ENCODE peak calls at places on chromosomes 1 and 21, in five cellular contexts. One of them, this sample, is unnamed.
A peak's percentile ranks its signal among the peaks of the same experiment; 100 is the strongest.

GRCh38 chr1:213519098-213519497 is 468.1 kb downstream of the RPS6KC1 start:
- DNase-seq in fibroblast of lung: no peak
- DNase-seq in endothelial cell of umbilical vein: no peak
- DNase-seq in GM23338: no peak
- DNase-seq in brain microvascular endothelial cell: no peak
- DNase-seq in this sample: no peak

GRCh38 chr21:16377120-16377658 is 647.4 kb downstream of the USP25 start:
- DNase-seq in fibroblast of lung: no peak
- DNase-seq in GM23338: no peak
- DNase-seq in brain microvascular endothelial cell: no peak
- DNase-seq in endothelial cell of umbilical vein: no peak
- DNase-seq in this sample: no peak

GRCh38 chr21:15894596-15894995 is 164.8 kb downstream of the USP25 start:
- DNase-seq in fibroblast of lung: peak; percentile 56
- DNase-seq in GM23338: no peak
- DNase-seq in endothelial cell of umbilical vein: peak; percentile 36
- DNase-seq in brain microvascular endothelial cell: no peak
- DNase-seq in this sample: no peak

GRCh38 chr1:202760589-202760988 is 47.6 kb downstream of the KDM5B start:
- DNase-seq in endothelial cell of umbilical vein: no peak
- DNase-seq in brain microvascular endothelial cell: no peak
- DNase-seq in fibroblast of lung: no peak
- DNase-seq in GM23338: no peak
- DNase-seq in this sample: no peak

GRCh38 chr1:80445021-80445420 is 1355.7 kb upstream of the ADGRL2 start:
- DNase-seq in GM23338: no peak
- DNase-seq in fibroblast of lung: peak; percentile 13
- DNase-seq in endothelial cell of umbilical vein: no peak
- DNase-seq in brain microvascular endothelial cell: no peak
- DNase-seq in this sample: peak; percentile 21

GRCh38 chr1:116628448-116628847 is 39.1 kb downstream of the IGSF3 start:
- DNase-seq in GM23338: no peak
- DNase-seq in endothelial cell of umbilical vein: no peak
- DNase-seq in brain microvascular endothelial cell: no peak
- DNase-seq in fibroblast of lung: no peak
- DNase-seq in this sample: no peak

GRCh38 chr21:34204481-34205439 is 131.4 kb downstream of the MRPS6 start:
- DNase-seq in fibroblast of lung: no peak
- DNase-seq in endothelial cell of umbilical vein: no peak
- DNase-seq in brain microvascular endothelial cell: no peak
- DNase-seq in GM23338: no peak
- DNase-seq in this sample: no peak

GRCh38 chr21:18244721-18245486 is at the start of gene CHODL:
- DNase-seq in GM23338: peak; percentile 45
- DNase-seq in brain microvascular endothelial cell: no peak
- DNase-seq in endothelial cell of umbilical vein: no peak
- DNase-seq in fibroblast of lung: peak; percentile 5
- DNase-seq in this sample: no peak

GRCh38 chr1:20739225-20739624 is 6.7 kb upstream of the SH2D5 start:
- DNase-seq in GM23338: no peak
- DNase-seq in brain microvascular endothelial cell: no peak
- DNase-seq in endothelial cell of umbilical vein: no peak
- DNase-seq in fibroblast of lung: peak; percentile 31
- DNase-seq in this sample: no peak

GRCh38 chr21:17491716-17492414 is 21.0 kb upstream of the CXADR start:
- DNase-seq in fibroblast of lung: peak; percentile 98
- DNase-seq in brain microvascular endothelial cell: peak; percentile 98
- DNase-seq in endothelial cell of umbilical vein: peak; percentile 89
- DNase-seq in GM23338: no peak
- DNase-seq in this sample: peak; percentile 99

GRCh38 chr1:41791667-41792484 is 126.8 kb downstream of the HIVEP3 start:
- DNase-seq in brain microvascular endothelial cell: no peak
- DNase-seq in fibroblast of lung: no peak
- DNase-seq in endothelial cell of umbilical vein: no peak
- DNase-seq in GM23338: no peak
- DNase-seq in this sample: no peak

GRCh38 chr1:168636200-168636599 is 59.8 kb downstream of the XCL1 start:
- DNase-seq in endothelial cell of umbilical vein: no peak
- DNase-seq in fibroblast of lung: peak; percentile 28
- DNase-seq in brain microvascular endothelial cell: no peak
- DNase-seq in GM23338: no peak
- DNase-seq in this sample: no peak

GRCh38 chr1:215181518-215181917 is 99.0 kb downstream of the KCNK2 start:
- DNase-seq in brain microvascular endothelial cell: no peak
- DNase-seq in endothelial cell of umbilical vein: peak; percentile 14
- DNase-seq in GM23338: peak; percentile 30
- DNase-seq in fibroblast of lung: peak; percentile 42
- DNase-seq in this sample: no peak

GRCh38 chr1:248811514-248812490 is 13.9 kb downstream of the SH3BP5L start:
- DNase-seq in GM23338: peak; percentile 56
- DNase-seq in fibroblast of lung: no peak
- DNase-seq in brain microvascular endothelial cell: no peak
- DNase-seq in endothelial cell of umbilical vein: no peak
- DNase-seq in this sample: no peak

GRCh38 chr1:164718821-164719220 is 159.8 kb downstream of the PBX1 start:
- DNase-seq in brain microvascular endothelial cell: no peak
- DNase-seq in endothelial cell of umbilical vein: no peak
- DNase-seq in fibroblast of lung: peak; percentile 62
- DNase-seq in GM23338: no peak
- DNase-seq in this sample: no peak

GRCh38 chr1:100422065-100422464 is 69.8 kb downstream of the CDC14A start:
- DNase-seq in GM23338: no peak
- DNase-seq in fibroblast of lung: no peak
- DNase-seq in brain microvascular endothelial cell: no peak
- DNase-seq in endothelial cell of umbilical vein: no peak
- DNase-seq in this sample: no peak

GRCh38 chr1:58331156-58331555 is 215.4 kb downstream of the OMA1 start:
- DNase-seq in brain microvascular endothelial cell: no peak
- DNase-seq in fibroblast of lung: no peak
- DNase-seq in GM23338: no peak
- DNase-seq in endothelial cell of umbilical vein: no peak
- DNase-seq in this sample: no peak

GRCh38 chr1:175480343-175480827 is 263.0 kb downstream of the TNR start:
- DNase-seq in GM23338: no peak
- DNase-seq in fibroblast of lung: no peak
- DNase-seq in brain microvascular endothelial cell: no peak
- DNase-seq in endothelial cell of umbilical vein: no peak
- DNase-seq in this sample: no peak

GRCh38 chr1:2312196-2312588 is 79.2 kb downstream of the MORN1 start:
- DNase-seq in fibroblast of lung: no peak
- DNase-seq in GM23338: no peak
- DNase-seq in endothelial cell of umbilical vein: no peak
- DNase-seq in brain microvascular endothelial cell: no peak
- DNase-seq in this sample: no peak

GRCh38 chr1:50702395-50702794 is 257.7 kb downstream of the FAF1 start:
- DNase-seq in endothelial cell of umbilical vein: no peak
- DNase-seq in fibroblast of lung: no peak
- DNase-seq in GM23338: no peak
- DNase-seq in brain microvascular endothelial cell: no peak
- DNase-seq in this sample: no peak

GRCh38 chr21:42438316-42439205 is 34.9 kb downstream of the UBASH3A start:
- DNase-seq in endothelial cell of umbilical vein: no peak
- DNase-seq in fibroblast of lung: no peak
- DNase-seq in GM23338: no peak
- DNase-seq in brain microvascular endothelial cell: no peak
- DNase-seq in this sample: no peak

GRCh38 chr1:66214901-66215300 is 319.1 kb upstream of the SGIP1 start:
- DNase-seq in fibroblast of lung: no peak
- DNase-seq in endothelial cell of umbilical vein: no peak
- DNase-seq in brain microvascular endothelial cell: no peak
- DNase-seq in GM23338: no peak
- DNase-seq in this sample: no peak

GRCh38 chr1:235735630-235736029 is 86.0 kb upstream of the GNG4 start:
- DNase-seq in endothelial cell of umbilical vein: no peak
- DNase-seq in brain microvascular endothelial cell: no peak
- DNase-seq in fibroblast of lung: no peak
- DNase-seq in GM23338: no peak
- DNase-seq in this sample: no peak

GRCh38 chr1:203985676-203986075 is 87.2 kb upstream of the SOX13 start:
- DNase-seq in fibroblast of lung: no peak
- DNase-seq in GM23338: no peak
- DNase-seq in endothelial cell of umbilical vein: no peak
- DNase-seq in brain microvascular endothelial cell: no peak
- DNase-seq in this sample: no peak

GRCh38 chr1:94528271-94528670 is 13.3 kb downstream of the F3 start:
- DNase-seq in brain microvascular endothelial cell: no peak
- DNase-seq in endothelial cell of umbilical vein: no peak
- DNase-seq in GM23338: peak; percentile 27
- DNase-seq in fibroblast of lung: no peak
- DNase-seq in this sample: no peak

GRCh38 chr1:94528826-94529225 is 12.7 kb downstream of the F3 start:
- DNase-seq in fibroblast of lung: no peak
- DNase-seq in GM23338: no peak
- DNase-seq in brain microvascular endothelial cell: no peak
- DNase-seq in endothelial cell of umbilical vein: no peak
- DNase-seq in this sample: no peak

GRCh38 chr1:94527447-94528031 is 14.0 kb downstream of the F3 start:
- DNase-seq in endothelial cell of umbilical vein: peak; percentile 20
- DNase-seq in brain microvascular endothelial cell: peak; percentile 24
- DNase-seq in fibroblast of lung: no peak
- DNase-seq in GM23338: peak; percentile 45
- DNase-seq in this sample: no peak

GRCh38 chr1:94526152-94526551 is 15.4 kb downstream of the F3 start:
- DNase-seq in brain microvascular endothelial cell: no peak
- DNase-seq in GM23338: no peak
- DNase-seq in endothelial cell of umbilical vein: no peak
- DNase-seq in fibroblast of lung: peak; percentile 68
- DNase-seq in this sample: no peak

GRCh38 chr1:94526581-94526980 is 15.0 kb downstream of the F3 start:
- DNase-seq in fibroblast of lung: no peak
- DNase-seq in endothelial cell of umbilical vein: no peak
- DNase-seq in brain microvascular endothelial cell: no peak
- DNase-seq in GM23338: no peak
- DNase-seq in this sample: no peak
- TF ChIP-seq CTCF in fibroblast of lung: no peak
- TF ChIP-seq CTCF in endothelial cell of umbilical vein: no peak
- TF ChIP-seq CTCF in brain microvascular endothelial cell: no peak
- TF ChIP-seq CTCF in GM23338: no peak
- TF ChIP-seq CTCF in this sample: no peak

GRCh38 chr1:18903313-18903671 is 937 bp upstream of the ALDH4A1 start:
- DNase-seq in GM23338: no peak
- DNase-seq in brain microvascular endothelial cell: no peak
- DNase-seq in endothelial cell of umbilical vein: no peak
- DNase-seq in fibroblast of lung: no peak
- DNase-seq in this sample: no peak
- H3K4me3 ChIP-seq in GM23338: peak overlapping the region; percentile 98
- H3K4me3 ChIP-seq in brain microvascular endothelial cell: peak overlapping the region; percentile 81
- H3K4me3 ChIP-seq in endothelial cell of umbilical vein: peak overlapping the region; percentile 30
- H3K4me3 ChIP-seq in fibroblast of lung: peak overlapping the region; percentile 68
- H3K4me3 ChIP-seq in this sample: peak overlapping the region; percentile 45

DNA sequence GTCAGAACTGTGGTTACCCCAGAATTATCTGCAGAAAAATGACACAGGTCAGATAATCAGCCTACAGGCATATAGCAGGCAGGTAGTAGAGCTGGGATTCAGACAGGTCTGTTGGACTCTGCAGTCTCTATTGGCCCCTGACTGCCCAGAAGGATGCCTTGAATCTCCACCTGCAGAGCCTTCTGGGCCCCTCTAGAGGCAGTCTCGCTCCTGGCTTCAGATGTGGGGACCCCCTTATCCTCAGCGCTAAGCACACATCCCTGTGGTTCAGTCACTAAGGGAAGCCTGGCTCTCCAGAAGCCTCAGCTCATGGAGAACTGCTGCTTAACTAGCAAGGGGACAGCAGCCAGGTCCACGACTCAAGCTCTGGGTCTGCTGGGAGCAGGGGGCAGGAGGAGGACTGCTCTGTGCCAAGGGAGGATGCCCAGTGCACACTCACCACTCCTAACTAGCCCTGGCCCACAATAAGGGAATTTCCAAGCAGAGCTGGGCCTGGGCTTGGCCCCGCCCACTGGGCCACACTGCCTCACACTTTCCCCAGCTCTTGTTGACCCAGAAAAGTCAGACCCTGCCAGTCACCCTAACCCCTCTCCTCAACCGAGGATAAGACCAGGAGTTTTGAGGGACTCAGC is 18.9 kb downstream of the SLC9A1 start:
- DNase-seq in fibroblast of lung: no peak
- DNase-seq in GM23338: peak; percentile 81
- DNase-seq in endothelial cell of umbilical vein: no peak
- DNase-seq in brain microvascular endothelial cell: no peak
- DNase-seq in this sample: no peak
- TF ChIP-seq CTCF in fibroblast of lung: no peak
- TF ChIP-seq CTCF in GM23338: peak; percentile 58
- TF ChIP-seq CTCF in endothelial cell of umbilical vein: no peak
- TF ChIP-seq CTCF in brain microvascular endothelial cell: peak; percentile 41
- TF ChIP-seq CTCF in this sample: peak; percentile 26

DNA sequence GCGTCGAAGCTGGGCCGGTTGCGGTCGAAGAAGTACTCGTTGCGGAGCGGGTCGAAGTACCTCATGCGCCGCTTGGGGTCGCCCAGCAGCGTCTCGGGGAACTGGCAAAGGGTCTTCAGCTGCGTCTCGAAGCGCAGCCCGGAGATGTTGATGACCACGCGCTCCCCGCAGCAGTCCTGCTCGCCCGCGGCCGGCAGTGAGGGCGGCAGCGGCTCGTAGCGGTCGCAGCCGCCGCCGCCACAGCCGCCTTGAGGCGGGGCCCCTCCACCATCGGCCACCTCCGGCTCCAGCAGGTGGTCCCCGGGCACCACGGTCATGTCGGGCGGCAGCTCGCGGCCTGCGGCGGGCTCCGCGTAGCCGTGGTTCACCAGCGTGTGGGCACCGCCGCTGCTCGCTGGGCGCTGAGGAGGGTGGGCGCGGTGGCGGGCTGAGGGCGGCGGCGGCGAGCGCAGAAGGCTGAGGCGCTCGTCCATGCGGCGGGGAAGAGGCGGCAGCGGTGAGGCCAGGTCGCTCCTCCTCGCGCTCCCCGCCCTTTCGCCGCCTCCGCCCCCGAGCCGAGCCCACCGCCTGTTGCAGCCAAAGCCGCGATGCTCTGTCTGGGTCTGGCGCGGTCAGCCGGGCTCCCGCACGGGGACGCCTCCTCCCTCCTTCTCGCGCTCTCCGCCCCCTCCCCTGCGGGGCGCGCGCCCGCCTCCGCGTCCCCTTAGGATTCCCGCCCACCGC is at the start of gene KCNA3:
- DNase-seq in endothelial cell of umbilical vein: no peak
- DNase-seq in brain microvascular endothelial cell: no peak
- DNase-seq in fibroblast of lung: no peak
- DNase-seq in GM23338: peak; percentile 87
- DNase-seq in this sample: no peak
- H3K4me3 ChIP-seq in endothelial cell of umbilical vein: no peak within 1 kb of the TSS
- H3K4me3 ChIP-seq in brain microvascular endothelial cell: peak within 1 kb of the TSS; percentile 17
- H3K4me3 ChIP-seq in fibroblast of lung: peak within 1 kb of the TSS; percentile 55
- H3K4me3 ChIP-seq in GM23338: peak within 1 kb of the TSS; percentile 73
- H3K4me3 ChIP-seq in this sample: peak within 1 kb of the TSS; percentile 6

GRCh38 chr1:47387921-47388509 is 28.1 kb upstream of the FOXE3 start:
- DNase-seq in GM23338: no peak
- DNase-seq in endothelial cell of umbilical vein: peak; percentile 7
- DNase-seq in brain microvascular endothelial cell: no peak
- DNase-seq in fibroblast of lung: no peak
- DNase-seq in this sample: no peak

GRCh38 chr1:47386268-47386667 is 29.8 kb upstream of the FOXE3 start:
- DNase-seq in fibroblast of lung: no peak
- DNase-seq in GM23338: no peak
- DNase-seq in brain microvascular endothelial cell: no peak
- DNase-seq in endothelial cell of umbilical vein: no peak
- DNase-seq in this sample: no peak

GRCh38 chr1:47389735-47390134 is 26.4 kb upstream of the FOXE3 start:
- DNase-seq in endothelial cell of umbilical vein: no peak
- DNase-seq in GM23338: no peak
- DNase-seq in fibroblast of lung: no peak
- DNase-seq in brain microvascular endothelial cell: no peak
- DNase-seq in this sample: no peak

GRCh38 chr1:47390843-47391242 is 25.2 kb upstream of the FOXE3 start:
- DNase-seq in endothelial cell of umbilical vein: no peak
- DNase-seq in brain microvascular endothelial cell: no peak
- DNase-seq in fibroblast of lung: no peak
- DNase-seq in GM23338: no peak
- DNase-seq in this sample: no peak

GRCh38 chr1:47388548-47389238 is 27.4 kb upstream of the FOXE3 start:
- DNase-seq in endothelial cell of umbilical vein: peak; percentile 68
- DNase-seq in brain microvascular endothelial cell: peak; percentile 73
- DNase-seq in fibroblast of lung: peak; percentile 57
- DNase-seq in GM23338: peak; percentile 83
- DNase-seq in this sample: peak; percentile 14
- TF ChIP-seq CTCF in endothelial cell of umbilical vein: peak; percentile 84
- TF ChIP-seq CTCF in brain microvascular endothelial cell: peak; percentile 89
- TF ChIP-seq CTCF in fibroblast of lung: peak; percentile 76
- TF ChIP-seq CTCF in GM23338: peak; percentile 69
- TF ChIP-seq CTCF in this sample: peak; percentile 85

This sample was measured in kidney epithelial cell.